ENCODE peak calls at places on chromosomes 4 and X, in six cellular contexts. One of them, this sample, is unnamed.
A peak's percentile ranks its signal among the peaks of the same experiment; 100 is the strongest.

GRCh38 chr4:154781126-154781982 is at the start of gene RBM46:
- DNase-seq in mucosa of gallbladder: no peak
- DNase-seq in epithelial cell of esophagus: no peak
- DNase-seq in M059J: no peak
- DNase-seq in activated CD8-positive, alpha-beta T cell treated with anti-CD3 and anti-CD28 coated beads, Interleukin-2, amount 10 ng/mL, durations not matched to agents 7 days and 5 days: no peak
- DNase-seq in activated T-helper 9 cell treated with anti-CD3 and anti-CD28 coated beads, Interleukin-2, amount 50 U/mL, for 16 hours: no peak
- DNase-seq in this sample: no peak

GRCh38 chr4:109877400-109877799 is 29.5 kb downstream of the LRIT3 start:
- DNase-seq in mucosa of gallbladder: no peak
- DNase-seq in epithelial cell of esophagus: peak; percentile 41
- DNase-seq in M059J: no peak
- DNase-seq in activated CD8-positive, alpha-beta T cell treated with anti-CD3 and anti-CD28 coated beads, Interleukin-2, amount 10 ng/mL, durations not matched to agents 7 days and 5 days: no peak
- DNase-seq in activated T-helper 9 cell treated with anti-CD3 and anti-CD28 coated beads, Interleukin-2, amount 50 U/mL, for 16 hours: no peak
- DNase-seq in this sample: no peak

GRCh38 chr4:74237425-74237966 is 70.8 kb upstream of the EPGN start:
- DNase-seq in mucosa of gallbladder: no peak
- DNase-seq in epithelial cell of esophagus: peak; percentile 61
- DNase-seq in M059J: no peak
- DNase-seq in activated CD8-positive, alpha-beta T cell treated with anti-CD3 and anti-CD28 coated beads, Interleukin-2, amount 10 ng/mL, durations not matched to agents 7 days and 5 days: no peak
- DNase-seq in activated T-helper 9 cell treated with anti-CD3 and anti-CD28 coated beads, Interleukin-2, amount 50 U/mL, for 16 hours: no peak
- DNase-seq in this sample: no peak

GRCh38 chr4:85370400-85371032 is 104.4 kb upstream of the ARHGAP24 start:
- DNase-seq in mucosa of gallbladder: peak; percentile 11
- DNase-seq in epithelial cell of esophagus: peak; percentile 64
- DNase-seq in M059J: peak; percentile 49
- DNase-seq in activated CD8-positive, alpha-beta T cell treated with anti-CD3 and anti-CD28 coated beads, Interleukin-2, amount 10 ng/mL, durations not matched to agents 7 days and 5 days: peak; percentile 28
- DNase-seq in activated T-helper 9 cell treated with anti-CD3 and anti-CD28 coated beads, Interleukin-2, amount 50 U/mL, for 16 hours: no peak
- DNase-seq in this sample: no peak

GRCh38 chrX:50470103-50471031 is at the start of gene DGKK:
- DNase-seq in mucosa of gallbladder: no peak
- DNase-seq in epithelial cell of esophagus: no peak
- DNase-seq in M059J: no peak
- DNase-seq in activated CD8-positive, alpha-beta T cell treated with anti-CD3 and anti-CD28 coated beads, Interleukin-2, amount 10 ng/mL, durations not matched to agents 7 days and 5 days: no peak
- DNase-seq in activated T-helper 9 cell treated with anti-CD3 and anti-CD28 coated beads, Interleukin-2, amount 50 U/mL, for 16 hours: no peak
- DNase-seq in this sample: no peak

GRCh38 chrX:22760513-22761057 is 239.2 kb upstream of the DDX53 start:
- DNase-seq in mucosa of gallbladder: no peak
- DNase-seq in epithelial cell of esophagus: no peak
- DNase-seq in M059J: no peak
- DNase-seq in activated CD8-positive, alpha-beta T cell treated with anti-CD3 and anti-CD28 coated beads, Interleukin-2, amount 10 ng/mL, durations not matched to agents 7 days and 5 days: no peak
- DNase-seq in activated T-helper 9 cell treated with anti-CD3 and anti-CD28 coated beads, Interleukin-2, amount 50 U/mL, for 16 hours: no peak
- DNase-seq in this sample: no peak

GRCh38 chrX:63932907-63933306 is 147.9 kb upstream of the ARHGEF9 start:
- DNase-seq in mucosa of gallbladder: no peak
- DNase-seq in epithelial cell of esophagus: no peak
- DNase-seq in M059J: no peak
- DNase-seq in activated CD8-positive, alpha-beta T cell treated with anti-CD3 and anti-CD28 coated beads, Interleukin-2, amount 10 ng/mL, durations not matched to agents 7 days and 5 days: no peak
- DNase-seq in activated T-helper 9 cell treated with anti-CD3 and anti-CD28 coated beads, Interleukin-2, amount 50 U/mL, for 16 hours: no peak
- DNase-seq in this sample: no peak

GRCh38 chr4:120517966-120518365 is 404.6 kb downstream of the PRDM5 start:
- DNase-seq in mucosa of gallbladder: peak; percentile 61
- DNase-seq in epithelial cell of esophagus: peak; percentile 45
- DNase-seq in M059J: peak; percentile 87
- DNase-seq in activated CD8-positive, alpha-beta T cell treated with anti-CD3 and anti-CD28 coated beads, Interleukin-2, amount 10 ng/mL, durations not matched to agents 7 days and 5 days: no peak
- DNase-seq in activated T-helper 9 cell treated with anti-CD3 and anti-CD28 coated beads, Interleukin-2, amount 50 U/mL, for 16 hours: no peak
- DNase-seq in this sample: no peak

GRCh38 chr4:71288875-71289274 is 49.9 kb upstream of the SLC4A4 start:
- DNase-seq in mucosa of gallbladder: peak; percentile 34
- DNase-seq in epithelial cell of esophagus: no peak
- DNase-seq in M059J: no peak
- DNase-seq in activated CD8-positive, alpha-beta T cell treated with anti-CD3 and anti-CD28 coated beads, Interleukin-2, amount 10 ng/mL, durations not matched to agents 7 days and 5 days: no peak
- DNase-seq in activated T-helper 9 cell treated with anti-CD3 and anti-CD28 coated beads, Interleukin-2, amount 50 U/mL, for 16 hours: no peak
- DNase-seq in this sample: no peak

GRCh38 chr4:2245787-2246275 is 3.9 kb upstream of the HAUS3 start:
- DNase-seq in mucosa of gallbladder: no peak
- DNase-seq in epithelial cell of esophagus: no peak
- DNase-seq in M059J: no peak
- DNase-seq in activated CD8-positive, alpha-beta T cell treated with anti-CD3 and anti-CD28 coated beads, Interleukin-2, amount 10 ng/mL, durations not matched to agents 7 days and 5 days: peak; percentile 17
- DNase-seq in activated T-helper 9 cell treated with anti-CD3 and anti-CD28 coated beads, Interleukin-2, amount 50 U/mL, for 16 hours: no peak
- DNase-seq in this sample: no peak

This sample was measured in NCI-H2107.